ENCODE peak calls at places on chromosomes 13 and 19, in seven cellular contexts. D, C, O, L, K, X and A are unnamed samples.

GRCh38 chr13:48304132-48304876 is 753 bp downstream of the RB1 start:
- DNase-seq in D (peak; percentile 61), C (peak; percentile 49), O (no peak), L (peak; percentile 49), K (peak; percentile 47), X (peak; percentile 56), A (peak; percentile 26)

GRCh38 chr19:47232422-47233211 is 1.6 kb upstream of the BBC3 start:
- DNase-seq in D (peak; percentile 74), C (no peak), O (no peak), L (peak; percentile 72), K (no peak), X (peak; percentile 92), A (peak; percentile 94)

GRCh38 chr13:42574011-42574410 is at the start of gene TNFSF11:
- DNase-seq in D (no peak), C (no peak), O (no peak), L (no peak), K (no peak), X (no peak), A (no peak)

GRCh38 chr13:111403266-111403665 is 82.8 kb downstream of the TEX29 start:
- DNase-seq in D (no peak), C (no peak), O (no peak), L (no peak), K (no peak), X (no peak), A (no peak)

GRCh38 chr13:94416454-94417080 is 62.9 kb downstream of the DCT start:
- DNase-seq in D (peak; percentile 30), C (no peak), O (no peak), L (peak; percentile 18), K (no peak), X (peak; percentile 15), A (peak; percentile 29)

GRCh38 chr19:11984986-11985385 is 20.1 kb downstream of the ZNF763 start:
- DNase-seq in D (no peak), C (no peak), O (no peak), L (no peak), K (no peak), X (no peak), A (no peak)

GRCh38 chr13:46860734-46861133 is 36.1 kb downstream of the HTR2A start:
- DNase-seq in D (no peak), C (no peak), O (no peak), L (no peak), K (no peak), X (no peak), A (no peak)

GRCh38 chr19:3950871-3951861 is 18.3 kb downstream of the NMRK2 start:
- DNase-seq in D (peak; percentile 9), C (peak; percentile 76), O (no peak), L (no peak), K (no peak), X (no peak), A (no peak)

GRCh38 chr19:574658-575526 is 2.5 kb downstream of the BSG start:
- DNase-seq in D (peak; percentile 58), C (peak; percentile 66), O (no peak), L (peak; percentile 58), K (no peak), X (no peak), A (no peak)

GRCh38 chr19:48646192-48646911 is 365 bp upstream of the CA11 start:
- DNase-seq in D (peak; percentile 79), C (peak; percentile 91), O (no peak), L (peak; percentile 56), K (peak; percentile 86), X (peak; percentile 68), A (peak; percentile 56)

GRCh38 chr13:29501674-29502073 is 93.8 kb downstream of the SLC7A1 start:
- DNase-seq in D (no peak), C (no peak), O (no peak), L (no peak), K (no peak), X (no peak), A (no peak)

GRCh38 chr19:14030997-14031718 is 404 bp upstream of the IL27RA start:
- DNase-seq in D (no peak), C (no peak), O (no peak), L (no peak), K (no peak), X (no peak), A (no peak)

GRCh38 chr19:58229255-58229639 is 533 bp downstream of the ZNF544 start:
- DNase-seq in D (peak; percentile 34), C (peak; percentile 13), O (no peak), L (peak; percentile 14), K (no peak), X (peak; percentile 17), A (peak; percentile 20)

GRCh38 chr13:30743319-30744055 is 8.1 kb downstream of the ALOX5AP start:
- DNase-seq in D (peak; percentile 99), C (no peak), O (peak; percentile 71), L (peak; percentile 100), K (peak; percentile 63), X (peak; percentile 95), A (peak; percentile 98)

GRCh38 chr13:110869231-110869804 is 45.6 kb downstream of the ANKRD10 start:
- DNase-seq in D (no peak), C (peak; percentile 61), O (no peak), L (peak; percentile 13), K (no peak), X (no peak), A (no peak)

GRCh38 chr13:113977976-113978375 is 4.1 kb upstream of the C13orf46 start:
- DNase-seq in D (no peak), C (no peak), O (no peak), L (no peak), K (no peak), X (no peak), A (no peak)

GRCh38 chr19:19034204-19034624 is 811 bp downstream of the ARMC6 start:
- DNase-seq in D (peak; percentile 58), C (no peak), O (peak; percentile 38), L (peak; percentile 42), K (no peak), X (peak; percentile 70), A (peak; percentile 67)

GRCh38 chr19:48554385-48555091 is 2.6 kb downstream of the SULT2B1 start:
- DNase-seq in D (no peak), C (no peak), O (no peak), L (no peak), K (no peak), X (no peak), A (no peak)

GRCh38 chr19:3440082-3440481 is 40.2 kb downstream of the SMIM24 start:
- DNase-seq in D (no peak), C (no peak), O (no peak), L (no peak), K (peak; percentile 50), X (no peak), A (no peak)

GRCh38 chr13:49097374-49097773 is 121.7 kb downstream of the FNDC3A start:
- DNase-seq in D (peak; percentile 89), C (no peak), O (no peak), L (peak; percentile 48), K (no peak), X (peak; percentile 95), A (peak; percentile 90)

GRCh38 chr19:48992571-48993174 is 436 bp downstream of the GYS1 start:
- DNase-seq in D (no peak), C (peak; percentile 49), O (no peak), L (no peak), K (no peak), X (no peak), A (peak; percentile 12)

GRCh38 chr13:110555601-110556223 is 5.8 kb downstream of the RAB20 start:
- DNase-seq in D (no peak), C (no peak), O (no peak), L (no peak), K (no peak), X (no peak), A (no peak)

GRCh38 chr13:26678796-26679195 is 81.8 kb downstream of the GPR12 start:
- DNase-seq in D (no peak), C (no peak), O (no peak), L (no peak), K (no peak), X (no peak), A (no peak)

GRCh38 chr13:98050041-98050466 is 92.8 kb upstream of the FARP1 start:
- DNase-seq in D (peak; percentile 26), C (no peak), O (no peak), L (no peak), K (no peak), X (peak; percentile 5), A (peak; percentile 48)

GRCh38 chr19:3459322-3459881 is 20.9 kb downstream of the SMIM24 start:
- DNase-seq in D (peak; percentile 95), C (peak; percentile 94), O (no peak), L (peak; percentile 96), K (peak; percentile 87), X (peak; percentile 40), A (no peak)

GRCh38 chr19:29679598-29680210 is 14.4 kb downstream of the PLEKHF1 start:
- DNase-seq in D (no peak), C (no peak), O (no peak), L (no peak), K (no peak), X (no peak), A (no peak)

GRCh38 chr13:109881347-109881725 is 95.0 kb upstream of the IRS2 start:
- DNase-seq in D (no peak), C (no peak), O (no peak), L (no peak), K (no peak), X (no peak), A (no peak)

GRCh38 chr13:52851153-52851962 is 2.9 kb upstream of the PCDH8 start:
- DNase-seq in D (peak; percentile 8), C (peak; percentile 29), O (no peak), L (no peak), K (peak; percentile 23), X (no peak), A (no peak)
- TF ChIP-seq CTCF in D (no peak), C (no peak), O (no peak), L (no peak), K (no peak), X (no peak), A (no peak)

DNA sequence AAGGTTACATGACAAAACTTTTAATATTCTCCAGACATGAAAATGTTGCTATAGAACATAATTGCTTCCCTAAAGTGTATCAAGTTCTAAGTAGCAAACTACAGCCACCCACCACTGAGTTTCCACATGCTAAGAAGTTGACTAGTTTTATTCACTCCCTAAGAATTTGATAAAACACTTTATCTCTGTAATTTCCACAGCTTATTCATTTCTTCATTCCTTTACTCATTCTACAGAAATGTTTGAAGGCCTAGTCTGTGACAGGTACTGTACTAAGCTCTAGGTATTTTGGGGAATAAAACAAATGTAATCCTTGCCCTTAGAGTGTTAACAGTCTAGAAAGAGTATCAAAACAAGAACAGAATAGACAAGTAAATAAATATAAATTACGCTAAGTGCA is 101.8 kb upstream of the DIAPH3 start:
- DNase-seq in D (no peak), C (no peak), O (no peak), L (peak; percentile 6), K (no peak), X (no peak), A (no peak)
- H3K36me3 ChIP-seq in D (no peaks in the 10 kb centered on the region), C (no peaks in the 10 kb centered on the region), O (no peaks in the 10 kb centered on the region), L (no peaks in the 10 kb centered on the region), K (no peaks in the 10 kb centered on the region), X (no peaks in the 10 kb centered on the region), A (no peaks in the 10 kb centered on the region)

DNA sequence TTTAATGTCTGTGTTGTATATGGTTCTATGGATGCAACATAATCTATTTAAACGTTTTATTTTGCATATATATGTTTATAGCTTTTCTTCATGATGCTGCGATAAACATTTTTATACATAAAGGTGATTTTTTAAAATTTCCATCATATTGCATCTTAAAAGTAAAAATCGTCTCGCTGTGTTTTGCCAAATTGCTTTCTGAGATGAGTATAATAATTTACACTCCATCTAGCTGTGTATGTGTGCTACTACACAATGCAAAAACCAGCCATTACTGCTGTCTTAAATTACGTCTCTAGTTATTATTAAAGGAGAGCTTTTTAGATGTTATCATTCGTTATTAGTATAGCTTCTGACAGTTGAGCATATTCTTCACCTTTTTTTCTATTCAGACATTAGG is 37.2 kb downstream of the METTL21C start:
- DNase-seq in D (no peak), C (no peak), O (no peak), L (no peak), K (no peak), X (no peak), A (no peak)
- TF ChIP-seq CTCF in D (no peak), C (peak; percentile 9), O (no peak), L (peak; percentile 30), K (no peak), X (peak; percentile 40), A (no peak)

GRCh38 chr13:52461265-52461664 is 6.0 kb downstream of the CKAP2 start:
- DNase-seq in D (no peak), C (no peak), O (no peak), L (no peak), K (no peak), X (no peak), A (no peak)
- H3K36me3 ChIP-seq in D (no peaks in the 10 kb centered on the region), C (peaks cover 51% of the 10 kb centered on the region), O (peaks cover 60% of the 10 kb centered on the region), L (peaks cover 39% of the 10 kb centered on the region), K (no peaks in the 10 kb centered on the region), X (peaks cover 33% of the 10 kb centered on the region), A (peaks cover 5% of the 10 kb centered on the region)